ENCODE peak calls at places on chromosome 6, in eight cellular contexts. X, B, L, P, T, M, Q and V are unnamed samples.
A peak's percentile ranks its signal among the peaks of the same experiment; 100 is the strongest.

GRCh38 chr6:138258991-138259390 is 40.7 kb upstream of the PBOV1 start:
- DNase-seq in X (no peak), B (no peak), L (no peak), P (no peak), T (no peak), M (no peak), Q (no peak), V (no peak)

GRCh38 chr6:26197736-26198625 is 110.8 kb downstream of the HFE start:
- DNase-seq in X (no peak), B (peak; percentile 36), L (no peak), P (no peak), T (peak; percentile 76), M (no peak), Q (peak; percentile 39), V (no peak)

GRCh38 chr6:141848029-141848890 is 284.5 kb upstream of the GJE1 start:
- DNase-seq in X (no peak), B (no peak), L (no peak), P (no peak), T (no peak), M (no peak), Q (no peak), V (no peak)

GRCh38 chr6:17281497-17282481 is 628 bp downstream of the RBM24 start:
- DNase-seq in X (no peak), B (peak; percentile 25), L (no peak), P (no peak), T (peak; percentile 67), M (no peak), Q (peak; percentile 41), V (no peak)

GRCh38 chr6:12477616-12478015 is 187.5 kb downstream of the EDN1 start:
- DNase-seq in X (no peak), B (no peak), L (no peak), P (no peak), T (no peak), M (no peak), Q (no peak), V (no peak)

GRCh38 chr6:42967228-42967627 is 6.7 kb downstream of the GNMT start:
- DNase-seq in X (no peak), B (no peak), L (no peak), P (no peak), T (no peak), M (no peak), Q (no peak), V (no peak)

GRCh38 chr6:120844084-120844483 is 490.2 kb downstream of the TBC1D32 start:
- DNase-seq in X (no peak), B (no peak), L (no peak), P (no peak), T (no peak), M (no peak), Q (no peak), V (no peak)

GRCh38 chr6:150991487-150991886 is 126.0 kb downstream of the MTHFD1L start:
- DNase-seq in X (no peak), B (no peak), L (no peak), P (no peak), T (no peak), M (no peak), Q (no peak), V (no peak)

GRCh38 chr6:142725024-142725770 is 219.8 kb downstream of the HIVEP2 start:
- DNase-seq in X (no peak), B (no peak), L (no peak), P (no peak), T (no peak), M (no peak), Q (no peak), V (no peak)

GRCh38 chr6:164097557-164098398 is 683.3 kb downstream of the QKI start:
- DNase-seq in X (no peak), B (peak; percentile 69), L (no peak), P (peak; percentile 68), T (no peak), M (no peak), Q (peak; percentile 47), V (peak; percentile 62)

GRCh38 chr6:116265081-116265829 is 11.4 kb upstream of the TSPYL4 start:
- DNase-seq in X (no peak), B (peak; percentile 36), L (peak; percentile 50), P (no peak), T (no peak), M (no peak), Q (no peak), V (no peak)

GRCh38 chr6:138571585-138572199 is 72.4 kb upstream of the NHSL1 start:
- DNase-seq in X (no peak), B (peak; percentile 9), L (no peak), P (no peak), T (no peak), M (no peak), Q (peak; percentile 34), V (no peak)

GRCh38 chr6:87494761-87495422 is 22.1 kb downstream of the SLC35A1 start:
- DNase-seq in X (no peak), B (no peak), L (no peak), P (no peak), T (no peak), M (no peak), Q (no peak), V (no peak)

GRCh38 chr6:73943930-73944652 is 248.1 kb downstream of the CD109 start:
- DNase-seq in X (no peak), B (no peak), L (no peak), P (no peak), T (no peak), M (no peak), Q (no peak), V (peak; percentile 32)

GRCh38 chr6:3504354-3504753 is 47.5 kb upstream of the SLC22A23 start:
- DNase-seq in X (no peak), B (no peak), L (no peak), P (no peak), T (no peak), M (no peak), Q (no peak), V (no peak)
- H3K4me3 ChIP-seq in X (no peak overlapping the region), B (no peak overlapping the region), L (no peak overlapping the region), P (no peak overlapping the region), T (no peak overlapping the region), M (no peak overlapping the region), Q (no peak overlapping the region), V (no peak overlapping the region)

DNA sequence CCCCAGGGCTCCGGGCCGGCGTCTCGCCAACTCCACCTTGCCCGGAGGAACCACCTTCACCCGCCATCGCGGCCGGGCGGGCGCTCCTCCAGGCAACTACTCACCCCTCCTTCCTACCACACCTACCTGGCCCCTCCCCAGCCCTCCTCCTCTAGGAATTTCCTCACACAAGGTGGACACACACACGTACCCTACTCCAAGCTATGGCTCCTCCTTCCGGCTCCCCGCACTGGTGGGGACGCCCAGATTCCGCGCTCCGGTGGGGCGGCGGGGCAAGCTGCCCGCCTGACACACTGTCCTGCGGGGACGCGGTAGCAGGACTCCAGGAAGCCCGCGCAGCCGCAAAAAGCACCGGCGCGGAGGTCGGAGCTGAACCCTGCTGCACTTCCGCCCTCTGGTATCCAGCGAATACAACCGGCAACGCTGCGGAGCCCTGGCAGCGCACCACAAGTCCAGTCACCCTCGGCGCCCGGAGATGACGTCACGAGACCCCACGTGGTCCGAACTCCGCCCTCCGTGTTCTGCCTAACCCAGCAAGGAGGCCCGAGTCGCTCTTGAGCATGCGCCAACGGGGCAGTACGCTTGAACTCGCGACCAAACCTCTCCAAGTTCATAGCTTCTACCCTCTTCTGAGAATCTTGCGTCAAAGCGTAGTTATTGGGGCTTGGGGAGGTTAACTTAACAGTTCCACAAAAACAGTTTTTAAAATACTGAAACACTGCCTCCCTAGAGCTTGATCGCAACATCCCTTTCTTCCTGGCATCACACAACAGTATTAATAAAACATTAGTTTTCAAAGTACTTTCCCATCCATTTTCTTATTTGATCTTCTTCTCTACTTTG is at the start of gene ATG5:
- DNase-seq in X (peak; percentile 100), B (peak; percentile 99), L (peak; percentile 100), P (peak; percentile 99), T (peak; percentile 99), M (peak; percentile 93), Q (peak; percentile 99), V (peak; percentile 98)
- H3K4me3 ChIP-seq in X (peak within 1 kb of the TSS; percentile 88), B (peak within 1 kb of the TSS; percentile 99), L (peak within 1 kb of the TSS; percentile 97), P (peak within 1 kb of the TSS; percentile 71), T (peak within 1 kb of the TSS; percentile 87), M (peak within 1 kb of the TSS; percentile 84), Q (peak within 1 kb of the TSS; percentile 72), V (peak within 1 kb of the TSS; percentile 97)

DNA sequence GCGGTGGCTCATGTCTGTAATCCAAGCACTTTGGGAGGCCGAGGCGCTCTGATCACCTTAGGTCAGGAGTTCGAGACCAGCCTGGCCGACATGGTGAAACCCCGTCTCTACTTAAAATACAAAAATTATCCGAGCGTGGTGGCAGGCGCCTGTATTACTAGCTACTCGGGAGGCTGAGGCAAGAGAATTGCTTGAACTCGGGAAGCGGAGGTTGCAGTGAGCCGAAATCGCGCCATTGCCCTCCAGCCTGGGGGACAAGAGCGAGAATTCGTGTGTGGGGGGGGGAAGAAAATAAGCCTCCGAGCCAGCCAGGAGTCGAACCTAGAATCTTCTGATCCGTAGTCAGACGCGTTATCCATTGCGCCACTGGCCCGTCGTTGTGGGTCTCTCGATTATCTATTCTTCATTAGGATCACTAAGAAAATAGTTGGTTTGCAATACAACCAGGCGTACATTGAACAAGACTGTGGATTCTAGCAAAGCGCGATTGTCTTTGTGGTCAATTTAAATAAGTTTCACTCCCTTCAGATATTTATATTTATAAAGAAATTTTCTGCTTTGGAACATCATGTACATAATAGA is 33.9 kb upstream of the PRSS16 start:
- DNase-seq in X (no peak), B (peak; percentile 7), L (no peak), P (no peak), T (no peak), M (no peak), Q (peak; percentile 15), V (no peak)
- H3K4me3 ChIP-seq in X (no peak overlapping the region), B (no peak overlapping the region), L (no peak overlapping the region), P (no peak overlapping the region), T (no peak overlapping the region), M (no peak overlapping the region), Q (peak overlapping the region; percentile 58), V (no peak overlapping the region)

DNA sequence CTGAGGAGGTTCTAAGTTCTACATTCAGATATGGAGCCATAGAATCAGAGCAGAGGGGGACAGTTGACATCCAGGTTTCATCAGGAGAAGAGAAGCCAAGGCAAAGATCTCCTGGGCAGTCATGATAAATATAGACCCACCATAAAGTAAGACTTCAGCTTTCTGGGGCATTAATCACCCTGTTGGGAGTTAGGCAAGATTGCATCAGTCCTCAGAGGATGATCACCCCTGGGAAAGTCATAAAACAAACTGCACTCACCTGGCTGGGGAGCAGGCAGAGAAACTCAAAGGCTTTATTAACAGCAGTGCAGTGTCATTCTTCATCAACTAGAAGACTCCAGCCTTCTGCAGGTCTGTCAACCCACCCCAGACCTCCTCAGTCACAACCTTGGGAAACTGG is 301.3 kb upstream of the JARID2 start:
- DNase-seq in X (no peak), B (no peak), L (no peak), P (no peak), T (no peak), M (no peak), Q (no peak), V (no peak)
- H3K4me3 ChIP-seq in X (no peak overlapping the region), B (no peak overlapping the region), L (no peak overlapping the region), P (no peak overlapping the region), T (no peak overlapping the region), M (no peak overlapping the region), Q (no peak overlapping the region), V (no peak overlapping the region)